ENCODE peak calls at places on chromosomes 16 and 17, in four cellular contexts. B, Y, G and U are unnamed samples.

GRCh38 chr16:1171001-1171400 is 18.1 kb downstream of the CACNA1H start:
- DNase-seq in G (no peak), Y (no peak), B (no peak), U (no peak)

GRCh38 chr17:3976675-3977171 is 12.5 kb upstream of the ATP2A3 start:
- DNase-seq in G (no peak), B (no peak), Y (no peak), U (no peak)

GRCh38 chr16:86884256-86884655 is 305.9 kb downstream of the FOXL1 start:
- DNase-seq in B (no peak), G (no peak), Y (no peak), U (no peak)

GRCh38 chr16:78437352-78437968 is 338.0 kb downstream of the WWOX start:
- DNase-seq in B (peak; percentile 39), G (peak; percentile 32), Y (no peak), U (peak; percentile 22)

GRCh38 chr16:85316321-85316919 is 204.1 kb upstream of the CIBAR2 start:
- DNase-seq in B (peak; percentile 58), G (peak; percentile 76), Y (no peak), U (peak; percentile 86)

GRCh38 chr17:80877095-80877828 is 114.4 kb upstream of the CHMP6 start:
- DNase-seq in Y (no peak), B (no peak), G (no peak), U (no peak)

GRCh38 chr17:60135160-60135950 is 14.4 kb upstream of the CA4 start:
- DNase-seq in Y (peak; percentile 45), B (peak; percentile 90), G (peak; percentile 93), U (peak; percentile 96)

GRCh38 chr17:2874211-2874686 is 78.0 kb downstream of the RAP1GAP2 start:
- DNase-seq in B (no peak), Y (no peak), G (no peak), U (no peak)

GRCh38 chr17:50685691-50686493 is 21.8 kb downstream of the ANKRD40 start:
- DNase-seq in B (no peak), Y (no peak), G (no peak), U (no peak)

GRCh38 chr17:80468222-80468621 is 8.2 kb downstream of the NPTX1 start:
- DNase-seq in G (no peak), Y (no peak), B (no peak), U (peak; percentile 75)

GRCh38 chr17:50009282-50009681 is 14.3 kb upstream of the DLX3 start:
- DNase-seq in B (no peak), G (no peak), Y (no peak), U (no peak)

GRCh38 chr16:89561195-89562026 is 929 bp downstream of the RPL13 start:
- DNase-seq in B (no peak), Y (no peak), G (no peak), U (no peak)

GRCh38 chr16:65510241-65510640 is 388.4 kb upstream of the CDH11 start:
- DNase-seq in Y (no peak), G (peak; percentile 58), B (no peak), U (no peak)

GRCh38 chr16:2329532-2329931 is 11.0 kb downstream of the ABCA3 start:
- DNase-seq in G (no peak), Y (no peak), B (no peak), U (no peak)

GRCh38 chr17:78400581-78401240 is 22.3 kb downstream of the PGS1 start:
- DNase-seq in Y (no peak), G (no peak), B (no peak), U (no peak)

GRCh38 chr17:69358688-69359596 is 32.0 kb upstream of the ABCA5 start:
- DNase-seq in Y (no peak), G (peak; percentile 22), B (no peak), U (peak; percentile 54)

GRCh38 chr16:67897231-67897630 is 4.2 kb downstream of the PSKH1 start:
- DNase-seq in Y (no peak), G (peak; percentile 82), B (no peak), U (no peak)

GRCh38 chr16:72400257-72401078 is 228.5 kb upstream of the PMFBP1 start:
- DNase-seq in Y (peak; percentile 15), B (peak; percentile 82), G (peak; percentile 80), U (peak; percentile 59)

GRCh38 chr16:8828541-8829165 is 31.0 kb downstream of the PMM2 start:
- DNase-seq in G (peak; percentile 44), Y (no peak), B (no peak), U (no peak)

GRCh38 chr17:69466451-69466850 is 52.0 kb downstream of the MAP2K6 start:
- DNase-seq in Y (no peak), B (no peak), G (no peak), U (no peak)